ENCODE peak calls at places on chromosomes 4 and X, in six cellular contexts. I is NCI-H748 treated with DMSO at 0.1 percent for 48 hours; F is endodermal cell; Q is right cardiac atrium; H is CD8-positive, alpha-beta T cell; J is fibroblast of the aortic adventitia. V is an unnamed sample.

GRCh38 chrX:18992829-18993228 is 8.9 kb upstream of the PHKA2 start:
- DNase-seq in H (no peak), Q (no peak), F (no peak), J (no peak), I (no peak), V (no peak)

GRCh38 chrX:141278306-141278705 is 36.0 kb upstream of the SPANXC start:
- DNase-seq in H (no peak), J (peak), Q (no peak), I (peak), F (peak), V (no peak)

GRCh38 chr4:71445819-71446218 is 107.0 kb downstream of the SLC4A4 start:
- DNase-seq in Q (no peak), I (no peak), J (no peak), H (no peak), F (no peak), V (no peak)

GRCh38 chr4:762211-763190 is 56.9 kb downstream of the PCGF3 start:
- DNase-seq in J (peak), I (no peak), F (no peak), Q (no peak), H (no peak), V (no peak)

GRCh38 chr4:159608434-159608833 is 505.6 kb downstream of the RAPGEF2 start:
- DNase-seq in F (no peak), J (no peak), I (no peak), H (no peak), Q (no peak), V (no peak)

GRCh38 chrX:104665691-104666090 is 99.7 kb downstream of the IL1RAPL2 start:
- DNase-seq in I (no peak), F (no peak), H (no peak), Q (no peak), J (no peak), V (no peak)

GRCh38 chr4:109690690-109691410 is 12.4 kb downstream of the CASP6 start:
- DNase-seq in H (no peak), Q (no peak), F (no peak), I (no peak), J (no peak), V (no peak)

GRCh38 chr4:151644625-151645024 is 116.2 kb downstream of the GATB start:
- DNase-seq in I (peak), Q (no peak), J (no peak), H (no peak), F (peak), V (no peak)

GRCh38 chr4:32148120-32148666 is 1428.0 kb downstream of the PCDH7 start:
- DNase-seq in Q (no peak), I (no peak), F (no peak), J (peak), H (no peak), V (no peak)

GRCh38 chrX:150569155-150569477 is 695 bp downstream of the MTM1 start:
- DNase-seq in F (no peak), H (peak), J (peak), I (no peak), Q (peak), V (no peak)

GRCh38 chr4:40502220-40502619 is 127.4 kb downstream of the RBM47 start:
- DNase-seq in J (no peak), I (no peak), H (no peak), Q (no peak), F (no peak), V (no peak)

GRCh38 chr4:20529681-20530080 is 170.6 kb upstream of the PACRGL start:
- DNase-seq in I (no peak), H (no peak), Q (no peak), J (no peak), F (no peak), V (no peak)

GRCh38 chr4:140343303-140343702 is 30.1 kb upstream of the SCOC start:
- DNase-seq in F (no peak), Q (peak), H (no peak), J (no peak), I (no peak), V (no peak)

GRCh38 chrX:110944793-110945466 is 149.3 kb upstream of the CHRDL1 start:
- DNase-seq in J (peak), I (peak), Q (no peak), F (peak), H (no peak), V (no peak)

GRCh38 chr4:145843148-145843547 is 95.5 kb downstream of the ZNF827 start:
- DNase-seq in F (no peak), J (peak), Q (no peak), H (no peak), I (no peak), V (no peak)

GRCh38 chrX:22397566-22397965 is 124.9 kb downstream of the CBLL2 start:
- DNase-seq in F (no peak), J (no peak), Q (no peak), H (no peak), I (no peak), V (no peak)

GRCh38 chr4:103067841-103068547 is 8.6 kb downstream of the SLC9B2 start:
- DNase-seq in F (no peak), J (no peak), H (no peak), I (no peak), Q (no peak), V (no peak)

GRCh38 chr4:36990108-36990872 is 254.3 kb upstream of the NWD2 start:
- DNase-seq in Q (no peak), F (no peak), J (no peak), I (no peak), H (no peak), V (no peak)

GRCh38 chr4:42809419-42810084 is 83.0 kb upstream of the GRXCR1 start:
- DNase-seq in H (no peak), I (no peak), Q (no peak), F (no peak), J (no peak), V (no peak)

GRCh38 chr4:26624042-26624441 is 40.2 kb downstream of the TBC1D19 start:
- DNase-seq in H (no peak), F (no peak), Q (no peak), I (no peak), J (no peak), V (no peak)

GRCh38 chr4:122758033-122758432 is 25.5 kb downstream of the BBS12 start:
- DNase-seq in J (peak), I (peak), F (no peak), Q (no peak), H (no peak), V (no peak)

GRCh38 chr4:180618396-180618795 is 1624.8 kb upstream of the TENM3 start:
- DNase-seq in I (no peak), H (no peak), Q (no peak), J (no peak), F (no peak), V (no peak)

GRCh38 chr4:14111730-14112171 is 484.2 kb upstream of the BOD1L1 start:
- DNase-seq in H (no peak), J (peak), F (no peak), I (no peak), Q (no peak), V (no peak)

GRCh38 chr4:20493761-20494353 is 206.4 kb upstream of the PACRGL start:
- DNase-seq in F (no peak), J (peak), Q (no peak), H (no peak), I (no peak), V (no peak)

GRCh38 chr4:41745292-41746024 is 3.1 kb downstream of the PHOX2B start:
- DNase-seq in Q (no peak), J (no peak), I (no peak), H (no peak), F (peak), V (no peak)